ENCODE peak calls at places on chromosome 7, in seven cellular contexts. E, N, V, Q, C, G and H are unnamed samples.

GRCh38 chr7:50359258-50359994 is 54.9 kb downstream of the IKZF1 start:
- DNase-seq in Q (no peak), N (no peak), C (no peak), V (no peak), E (no peak), G (no peak), H (no peak)

GRCh38 chr7:144908324-144908723 is 72.5 kb upstream of the TPK1 start:
- DNase-seq in Q (no peak), G (no peak), N (no peak), E (no peak), V (no peak), C (no peak), H (no peak)

GRCh38 chr7:28980504-28981281 is 22.6 kb upstream of the TRIL start:
- DNase-seq in N (no peak), Q (peak), E (no peak), V (peak), C (no peak), G (no peak), H (no peak)

GRCh38 chr7:103432713-103433112 is 13.3 kb downstream of the SLC26A5 start:
- DNase-seq in E (no peak), G (no peak), V (no peak), N (no peak), Q (peak), C (no peak), H (no peak)

GRCh38 chr7:143512488-143513340 is 35.0 kb downstream of the TAS2R41 start:
- DNase-seq in Q (no peak), V (no peak), N (no peak), E (no peak), C (no peak), G (no peak), H (no peak)

GRCh38 chr7:31734456-31734855 is 47.4 kb downstream of the PPP1R17 start:
- DNase-seq in V (no peak), E (no peak), Q (no peak), C (no peak), G (no peak), N (no peak), H (no peak)

GRCh38 chr7:124552217-124552616 is 213.4 kb downstream of the GPR37 start:
- DNase-seq in Q (peak), C (no peak), E (no peak), G (no peak), V (no peak), N (no peak), H (no peak)

GRCh38 chr7:107502797-107503196 is 32.9 kb downstream of the GPR22 start:
- DNase-seq in C (no peak), E (no peak), V (no peak), Q (no peak), N (no peak), G (peak), H (no peak)

GRCh38 chr7:122532406-122533269 is 166.3 kb downstream of the RNF133 start:
- DNase-seq in V (no peak), G (no peak), Q (peak), C (no peak), N (no peak), E (peak), H (no peak)

GRCh38 chr7:2929321-2930201 is 85.5 kb upstream of the GNA12 start:
- DNase-seq in E (no peak), Q (no peak), V (no peak), N (no peak), C (no peak), G (no peak), H (peak)

GRCh38 chr7:79434098-79434497 is 19.4 kb downstream of the MAGI2 start:
- DNase-seq in G (no peak), E (no peak), N (no peak), C (no peak), Q (peak), V (no peak), H (no peak)

GRCh38 chr7:95840953-95841950 is 68.9 kb downstream of the DYNC1I1 start:
- DNase-seq in V (no peak), C (no peak), N (no peak), E (peak), G (no peak), Q (peak), H (peak)

GRCh38 chr7:33547880-33548279 is 357.5 kb upstream of the BMPER start:
- DNase-seq in E (no peak), Q (no peak), V (no peak), G (no peak), N (no peak), C (no peak), H (no peak)

GRCh38 chr7:26398436-26399308 is 107.0 kb downstream of the SNX10 start:
- DNase-seq in V (no peak), E (no peak), G (peak), C (peak), N (peak), Q (peak), H (peak)

GRCh38 chr7:105352018-105352612 is 36.6 kb downstream of the SRPK2 start:
- DNase-seq in N (no peak), E (no peak), G (peak), Q (peak), C (peak), V (peak), H (no peak)

GRCh38 chr7:26073041-26073440 is 79.0 kb upstream of the NFE2L3 start:
- DNase-seq in V (no peak), C (no peak), E (no peak), G (no peak), Q (no peak), N (no peak), H (no peak)

GRCh38 chr7:27148776-27149641 is 1.4 kb upstream of the HOXA6 start:
- DNase-seq in N (no peak), E (no peak), V (no peak), G (no peak), C (no peak), Q (peak), H (no peak)

GRCh38 chr7:2701832-2702593 is 14.0 kb downstream of the AMZ1 start:
- DNase-seq in C (no peak), E (no peak), N (no peak), V (peak), Q (no peak), G (no peak), H (no peak)

GRCh38 chr7:135929249-135929648 is 47.9 kb downstream of the MTPN start:
- DNase-seq in N (no peak), G (no peak), E (no peak), V (no peak), C (no peak), Q (no peak), H (no peak)

GRCh38 chr7:139838276-139838675 is 9.2 kb downstream of the TBXAS1 start:
- DNase-seq in G (no peak), V (no peak), C (no peak), E (no peak), N (no peak), Q (no peak), H (no peak)

GRCh38 chr7:127782550-127783266 is 130.7 kb downstream of the SND1 start:
- DNase-seq in N (no peak), G (no peak), C (no peak), V (no peak), E (no peak), Q (no peak), H (no peak)

GRCh38 chr7:26944486-26944885 is 80.1 kb upstream of the SKAP2 start:
- DNase-seq in Q (no peak), C (no peak), V (no peak), N (no peak), G (no peak), E (no peak), H (peak)

GRCh38 chr7:6157685-6158423 is 114.6 kb downstream of the CYTH3 start:
- DNase-seq in N (no peak), Q (no peak), G (no peak), E (no peak), C (no peak), V (no peak), H (no peak)

GRCh38 chr7:44470080-44470479 is 20.4 kb downstream of the NUDCD3 start:
- DNase-seq in G (no peak), E (no peak), N (no peak), V (no peak), Q (no peak), C (no peak), H (no peak)

GRCh38 chr7:77729574-77730348 is 33.5 kb downstream of the RSBN1L start:
- DNase-seq in Q (no peak), E (no peak), C (no peak), N (no peak), V (no peak), G (peak), H (no peak)

GRCh38 chr7:25864511-25864910 is 287.5 kb upstream of the NFE2L3 start:
- DNase-seq in E (no peak), Q (no peak), G (no peak), C (no peak), N (no peak), V (no peak), H (no peak)

GRCh38 chr7:18393465-18394118 is 102.0 kb upstream of the HDAC9 start:
- DNase-seq in E (no peak), C (no peak), V (no peak), Q (no peak), N (no peak), G (peak), H (no peak)

GRCh38 chr7:111735661-111736323 is 173.5 kb upstream of the IMMP2L start:
- DNase-seq in E (peak), V (no peak), C (peak), Q (peak), N (peak), G (peak), H (peak)

GRCh38 chr7:514651-515598 is 4.7 kb downstream of the PDGFA start:
- DNase-seq in Q (no peak), E (no peak), N (peak), G (no peak), V (no peak), C (no peak), H (peak)

GRCh38 chr7:285731-286130 is 4.2 kb upstream of the FOXL3 start:
- DNase-seq in E (no peak), V (no peak), C (no peak), N (no peak), G (no peak), Q (no peak), H (no peak)

GRCh38 chr7:1691601-1692499 is 21.8 kb downstream of the ELFN1 start:
- DNase-seq in C (peak), E (no peak), N (no peak), V (no peak), G (no peak), Q (peak), H (peak)

GRCh38 chr7:46547044-46547443 is 626.0 kb upstream of the IGFBP3 start:
- DNase-seq in G (no peak), V (no peak), C (no peak), N (no peak), Q (no peak), E (no peak), H (no peak)
- H3K27ac ChIP-seq in G (no peak), V (no peak), C (no peak), N (no peak), Q (no peak), E (no peak), H (no peak)

DNA sequence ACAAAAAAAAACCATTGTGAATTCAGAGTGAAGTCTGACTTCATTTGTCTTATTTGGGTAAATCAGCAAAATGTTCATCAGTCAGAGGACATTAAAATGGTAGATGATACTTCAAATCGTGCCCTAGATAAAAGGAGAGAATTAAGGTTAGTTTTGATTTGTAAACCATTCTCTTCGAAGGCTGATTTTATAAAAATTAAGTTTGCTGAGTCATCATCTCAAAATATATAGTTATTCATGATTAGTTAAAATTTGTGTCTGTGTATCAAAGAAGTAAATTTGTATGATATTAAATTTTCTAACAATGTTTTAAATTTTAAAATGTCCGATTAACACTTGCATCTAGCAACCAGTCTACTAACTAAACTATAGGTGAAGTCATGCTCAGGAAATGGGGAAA is 35.3 kb downstream of the MET start:
- DNase-seq in V (no peak), E (no peak), N (no peak), G (no peak), C (no peak), Q (no peak), H (no peak)
- H3K27ac ChIP-seq in V (no peak), E (peak), N (no peak), G (no peak), C (no peak), Q (peak), H (no peak)

DNA sequence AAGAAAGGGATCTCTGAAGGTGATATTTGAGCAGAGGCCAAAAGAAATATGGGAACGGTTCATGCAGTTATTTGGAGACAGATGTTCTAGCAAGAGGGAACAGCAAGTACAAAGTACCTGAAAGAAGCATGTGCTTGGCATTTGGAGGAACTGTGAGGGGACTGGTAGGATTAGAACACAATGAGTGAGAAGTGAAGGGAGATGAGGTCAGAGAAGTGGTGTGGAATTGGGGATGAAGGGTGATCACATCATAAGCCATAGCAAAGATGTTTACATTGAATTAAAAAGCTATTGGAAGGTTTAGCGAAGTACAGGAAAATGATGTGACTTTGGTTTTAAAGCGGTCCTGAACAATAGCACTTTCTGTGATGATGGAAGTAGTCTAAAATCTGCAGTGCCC is 402.4 kb upstream of the LRGUK start:
- DNase-seq in Q (no peak), N (no peak), G (no peak), C (no peak), V (no peak), E (no peak), H (no peak)
- H3K27ac ChIP-seq in Q (no peak), N (no peak), G (no peak), C (no peak), V (no peak), E (no peak), H (no peak)

GRCh38 chr7:42091461-42092229 is 145.4 kb downstream of the GLI3 start:
- DNase-seq in V (no peak), Q (peak), E (no peak), C (no peak), N (no peak), G (peak), H (no peak)
- H3K27ac ChIP-seq in V (no peak), Q (peak), E (no peak), C (no peak), N (peak), G (no peak), H (no peak)

GRCh38 chr7:64993901-64994300 is 3.1 kb upstream of the ZNF117 start:
- DNase-seq in N (no peak), V (no peak), Q (no peak), G (no peak), E (no peak), C (no peak), H (no peak)

GRCh38 chr7:64992971-64993370 is 2.1 kb upstream of the ZNF117 start:
- DNase-seq in C (no peak), E (no peak), V (no peak), G (no peak), Q (no peak), N (no peak), H (no peak)

GRCh38 chr7:64996305-64996704 is 5.5 kb upstream of the ZNF117 start:
- DNase-seq in Q (no peak), E (no peak), V (no peak), N (no peak), C (no peak), G (no peak), H (no peak)

GRCh38 chr7:64990216-64990615 is 620 bp downstream of the ZNF117 start:
- DNase-seq in Q (no peak), E (no peak), G (no peak), N (no peak), C (no peak), V (no peak), H (no peak)

GRCh38 chr7:64990936-64991335 is at the start of gene ZNF117:
- DNase-seq in V (no peak), N (no peak), G (no peak), C (no peak), Q (no peak), E (no peak), H (no peak)
- H3K27ac ChIP-seq in V (no peak), N (no peak), G (no peak), C (no peak), Q (no peak), E (no peak), H (no peak)

GRCh38 chr7:70027864-70028263 is 429.6 kb downstream of the AUTS2 start:
- DNase-seq in N (no peak), V (no peak), G (no peak), C (no peak), E (no peak), Q (no peak), H (no peak)
- H3K27ac ChIP-seq in N (no peak), V (no peak), G (no peak), C (no peak), E (no peak), Q (no peak), H (no peak)